ENCODE peak calls at places on chromosomes 1 and 21, in nine cellular contexts. V is lower leg skin, S is GM06990, K is fibroblast of lung, P is SK-N-SH, G is nephron progenitor cell, Y is fibroblast of villous mesenchyme, A is bronchial epithelial cell, Q is AG09319. C is an unnamed sample.

GRCh38 chr1:118461154-118461553 is 276.1 kb upstream of the SPAG17 start:
- DNase-seq in K (no peak), Q (no peak), S (no peak), P (no peak), A (peak; percentile 19), G (no peak), Y (no peak), V (no peak), C (peak; percentile 24)

GRCh38 chr1:157725214-157725577 is 24.6 kb upstream of the FCRL3 start:
- DNase-seq in S (peak; percentile 31), K (no peak), Y (no peak), A (no peak), P (no peak), Q (no peak), V (no peak), G (no peak), C (no peak)

GRCh38 chr1:173418107-173418985 is 58.8 kb upstream of the PRDX6 start:
- DNase-seq in G (no peak), P (no peak), V (no peak), A (no peak), K (peak; percentile 26), Y (no peak), Q (no peak), S (peak; percentile 64), C (peak; percentile 35)

GRCh38 chr1:115466433-115466832 is 128.4 kb upstream of the NGF start:
- DNase-seq in G (no peak), K (no peak), Y (peak; percentile 13), P (no peak), A (no peak), Q (no peak), S (no peak), V (no peak), C (peak; percentile 28)

GRCh38 chr1:6819641-6820040 is 34.4 kb downstream of the CAMTA1 start:
- DNase-seq in G (no peak), K (peak; percentile 20), A (peak; percentile 11), Y (peak; percentile 41), S (no peak), Q (no peak), V (no peak), P (no peak), C (peak; percentile 63)

GRCh38 chr1:161158316-161159016 is 834 bp upstream of the USP21 start:
- DNase-seq in G (no peak), A (peak; percentile 21), K (no peak), Y (no peak), P (no peak), Q (no peak), V (no peak), S (no peak), C (peak; percentile 20)

GRCh38 chr1:227072991-227073390 is 132.9 kb downstream of the COQ8A start:
- DNase-seq in K (peak; percentile 59), A (peak; percentile 87), V (no peak), Q (no peak), P (no peak), G (no peak), Y (peak; percentile 55), S (peak; percentile 3), C (peak; percentile 59)

GRCh38 chr1:197683895-197684553 is 91.3 kb downstream of the DENND1B start:
- DNase-seq in G (no peak), Y (no peak), V (no peak), P (peak; percentile 12), S (no peak), Q (no peak), A (peak; percentile 62), K (no peak), C (no peak)

GRCh38 chr1:200154069-200154767 is 126.7 kb downstream of the NR5A2 start:
- DNase-seq in G (no peak), S (peak; percentile 64), P (no peak), A (peak; percentile 79), V (no peak), K (no peak), Y (no peak), Q (no peak), C (peak; percentile 18)

GRCh38 chr1:20138961-20139550 is at the start of gene PLA2G2F:
- DNase-seq in S (no peak), K (no peak), A (no peak), Q (no peak), G (no peak), P (no peak), Y (no peak), V (no peak), C (no peak)

GRCh38 chr1:43171312-43171875 is 696 bp downstream of the EBNA1BP2 start:
- DNase-seq in S (no peak), K (no peak), Q (no peak), G (no peak), V (no peak), P (no peak), Y (peak; percentile 4), A (no peak), C (peak; percentile 9)

GRCh38 chr1:200124309-200124708 is 96.8 kb downstream of the NR5A2 start:
- DNase-seq in V (no peak), S (no peak), K (no peak), Q (no peak), G (no peak), Y (no peak), P (no peak), A (no peak), C (no peak)

GRCh38 chr1:40305451-40305850 is 11.6 kb downstream of the COL9A2 start:
- DNase-seq in Y (no peak), K (no peak), S (no peak), A (peak; percentile 30), Q (no peak), P (no peak), G (no peak), V (no peak), C (no peak)

GRCh38 chr1:171220551-171221175 is 27.6 kb upstream of the FMO1 start:
- DNase-seq in A (no peak), V (no peak), S (no peak), K (peak; percentile 62), P (no peak), Q (no peak), Y (peak; percentile 33), G (peak; percentile 51), C (peak; percentile 82)

GRCh38 chr1:56970280-56970679 is 4.5 kb upstream of the C8B start:
- DNase-seq in A (no peak), P (no peak), K (no peak), S (no peak), Y (no peak), G (no peak), Q (no peak), V (no peak), C (no peak)

GRCh38 chr1:23202263-23202749 is 15.0 kb downstream of the HTR1D start:
- DNase-seq in A (peak; percentile 60), K (peak; percentile 24), G (no peak), Y (peak; percentile 52), P (no peak), S (peak; percentile 32), Q (no peak), V (no peak), C (peak; percentile 65)

GRCh38 chr1:53392460-53392859 is 64.6 kb upstream of the LRP8 start:
- DNase-seq in V (no peak), K (no peak), A (no peak), Y (no peak), P (no peak), S (no peak), Q (no peak), G (no peak), C (no peak)

GRCh38 chr1:176802316-176802715 is 339.3 kb downstream of the PAPPA2 start:
- DNase-seq in S (no peak), P (no peak), K (no peak), Y (no peak), A (no peak), V (no peak), Q (no peak), G (no peak), C (no peak)

DNA sequence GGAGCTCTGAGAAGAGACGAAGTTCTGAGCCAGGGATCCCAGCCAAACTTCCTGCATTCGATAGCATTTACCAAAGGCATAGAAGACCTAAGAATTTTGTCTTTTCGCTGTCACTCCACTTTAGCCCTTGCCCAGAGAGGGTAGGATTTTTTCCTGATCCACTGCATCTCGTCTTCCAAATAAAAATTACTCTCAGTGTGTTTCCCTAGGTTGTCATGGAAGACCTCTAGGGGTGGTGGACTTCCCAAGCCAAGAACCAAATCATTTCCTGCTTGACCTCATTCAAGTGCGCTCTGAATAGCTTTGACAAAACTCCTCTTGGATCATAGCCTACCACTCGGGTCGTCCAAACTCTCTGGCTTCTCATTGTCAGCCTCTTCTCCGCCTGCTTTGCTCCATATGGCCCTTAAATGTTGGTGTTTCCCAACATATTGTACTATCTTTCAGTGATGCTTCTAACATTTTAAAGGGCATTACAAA is 444 bp upstream of the C1orf52 start:
- DNase-seq in K (peak; percentile 66), V (no peak), S (no peak), G (no peak), P (no peak), Q (no peak), A (peak; percentile 35), Y (no peak), C (peak; percentile 45)
- TF ChIP-seq CTCF in K (no peak), V (no peak), S (no peak), G (no peak), P (no peak), Q (no peak), A (no peak), Y (no peak), C (no peak)

GRCh38 chr1:92961131-92961895 is at the start of gene DIPK1A:
- DNase-seq in V (peak; percentile 64), P (peak; percentile 97), K (peak; percentile 77), A (peak; percentile 33), Y (peak; percentile 74), G (peak; percentile 86), S (peak; percentile 90), Q (peak; percentile 36), C (peak; percentile 78)
- TF ChIP-seq CTCF in V (no peak), P (no peak), K (no peak), A (peak; percentile 22), Y (no peak), G (no peak), S (no peak), Q (no peak), C (no peak)

DNA sequence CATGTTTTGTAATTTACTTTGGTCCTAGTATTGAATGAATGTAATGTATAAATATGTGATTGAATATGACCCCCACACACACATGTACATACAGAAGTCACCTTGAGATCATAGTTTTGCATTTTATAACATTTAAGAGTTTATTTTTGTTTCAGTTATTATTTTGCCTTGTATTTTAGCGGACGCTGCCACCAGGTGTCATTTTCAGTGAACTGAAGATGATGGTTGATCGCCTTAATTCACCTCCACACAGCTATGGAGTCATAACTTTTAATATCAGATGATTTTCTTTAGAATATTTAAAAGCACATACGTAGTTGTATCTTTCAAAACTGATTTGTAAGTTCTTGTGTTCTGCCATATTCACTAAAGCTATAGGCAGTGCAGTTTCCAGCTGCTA is 130.4 kb downstream of the DYRK1A start:
- DNase-seq in A (no peak), Q (no peak), Y (peak; percentile 14), V (no peak), S (no peak), P (no peak), K (peak; percentile 25), G (no peak), C (peak; percentile 46)
- TF ChIP-seq CTCF in A (no peak), Q (peak; percentile 6), Y (peak; percentile 26), V (no peak), S (peak; percentile 9), P (peak; percentile 51), K (no peak), G (no peak), C (peak; percentile 39)

DNA sequence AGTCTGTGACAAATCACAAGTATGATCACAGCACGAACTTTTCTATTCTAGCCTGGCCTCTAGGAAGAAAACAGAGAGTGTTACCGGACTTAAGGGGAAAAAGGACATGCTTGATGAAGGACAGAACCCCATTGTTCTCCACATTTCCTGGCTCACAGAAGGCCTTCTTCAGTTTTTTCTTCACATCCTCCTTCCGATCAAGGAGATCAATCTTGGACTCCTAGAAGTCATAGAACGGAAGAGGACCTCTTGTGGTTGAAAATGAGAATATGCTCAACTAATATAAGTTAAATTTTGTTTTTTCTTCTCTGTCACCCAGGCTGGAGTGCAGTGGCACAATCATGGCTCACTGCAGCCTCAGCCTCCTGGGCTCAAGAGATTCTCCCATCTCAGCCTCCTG is 30.3 kb downstream of the YARS1 start:
- DNase-seq in K (peak; percentile 39), P (no peak), G (no peak), V (no peak), A (no peak), S (no peak), Q (no peak), Y (no peak), C (peak; percentile 61)
- TF ChIP-seq CTCF in K (peak; percentile 35), P (peak; percentile 55), G (peak; percentile 23), V (no peak), A (no peak), S (peak; percentile 32), Q (peak; percentile 5), Y (peak; percentile 15), C (peak; percentile 50)

C was measured in choroid plexus epithelial cell.